ENCODE peak calls at places on chromosomes 13 and 19, in eight cellular contexts. D, R, N, I, F, L, H and K are unnamed samples.
A peak's percentile ranks its signal among the peaks of the same experiment; 100 is the strongest.

GRCh38 chr13:111559612-111560423 is 239.4 kb downstream of the TEX29 start:
- DNase-seq in R (no peak), F (no peak), N (no peak), H (no peak), I (no peak), D (no peak), L (no peak), K (no peak)

GRCh38 chr19:13100031-13100588 is 2.5 kb downstream of the LYL1 start:
- DNase-seq in I (peak; percentile 32), H (peak; percentile 60), R (no peak), F (no peak), N (no peak), D (peak; percentile 30), L (no peak), K (no peak)

GRCh38 chr13:45040173-45040572 is 50.8 kb downstream of the GPALPP1 start:
- DNase-seq in F (no peak), I (no peak), N (no peak), H (no peak), R (no peak), L (no peak), D (no peak), K (no peak)

GRCh38 chr19:17243340-17243853 is 2.3 kb downstream of the NR2F6 start:
- DNase-seq in I (no peak), D (no peak), L (no peak), F (no peak), H (no peak), N (no peak), R (no peak), K (no peak)

GRCh38 chr13:98775386-98775785 is 22.9 kb upstream of the SLC15A1 start:
- DNase-seq in F (no peak), I (no peak), D (no peak), N (no peak), H (no peak), R (no peak), L (no peak), K (no peak)

GRCh38 chr13:85163063-85163462 is 636.2 kb downstream of the SLITRK6 start:
- DNase-seq in N (no peak), F (no peak), H (no peak), L (no peak), D (no peak), R (no peak), I (no peak), K (no peak)

GRCh38 chr19:51365211-51366049 is 758 bp downstream of the ETFB start:
- DNase-seq in L (peak; percentile 30), N (peak; percentile 66), H (peak; percentile 41), F (no peak), I (peak; percentile 61), D (peak; percentile 71), R (no peak), K (peak; percentile 39)

GRCh38 chr19:38319421-38320258 is at the start of gene KCNK6:
- DNase-seq in H (peak; percentile 15), N (peak; percentile 36), D (peak; percentile 7), F (peak; percentile 46), L (peak; percentile 52), R (peak; percentile 39), I (peak; percentile 35), K (no peak)

GRCh38 chr19:13154911-13155471 is 4.8 kb downstream of the IER2 start:
- DNase-seq in R (peak; percentile 28), F (peak; percentile 54), N (no peak), I (peak; percentile 65), H (peak; percentile 69), D (peak; percentile 58), L (peak; percentile 75), K (peak; percentile 69)

GRCh38 chr13:112966776-112967175 is 2.2 kb upstream of the MCF2L start:
- DNase-seq in N (no peak), R (no peak), H (no peak), F (no peak), L (no peak), I (no peak), D (no peak), K (no peak)

GRCh38 chr19:2507109-2507508 is 31.2 kb downstream of the GADD45B start:
- DNase-seq in F (no peak), I (peak; percentile 48), H (peak; percentile 58), L (no peak), N (peak; percentile 69), D (peak; percentile 59), R (no peak), K (peak; percentile 76)

GRCh38 chr13:67792151-67792665 is 562.1 kb upstream of the PCDH9 start:
- DNase-seq in L (no peak), F (no peak), D (no peak), I (peak; percentile 2), N (no peak), R (no peak), H (no peak), K (no peak)

GRCh38 chr19:3387645-3388589 is 21.5 kb downstream of the NFIC start:
- DNase-seq in I (peak; percentile 50), N (peak; percentile 72), L (peak; percentile 78), F (peak; percentile 87), H (peak; percentile 84), R (no peak), D (peak; percentile 64), K (peak; percentile 88)

GRCh38 chr13:88979465-88980180 is 1308.5 kb downstream of the SLITRK5 start:
- DNase-seq in F (no peak), N (peak; percentile 29), H (no peak), I (peak; percentile 12), L (no peak), D (no peak), R (no peak), K (no peak)
- TF ChIP-seq CTCF in F (peak; percentile 50), N (no peak), H (no peak), I (no peak), L (no peak), D (no peak), R (no peak), K (no peak)

GRCh38 chr13:46556380-46556779 is 3.4 kb downstream of the LRCH1 start:
- DNase-seq in H (no peak), N (no peak), D (no peak), L (no peak), I (no peak), F (no peak), R (no peak), K (no peak)

GRCh38 chr13:46554971-46555370 is 2.0 kb downstream of the LRCH1 start:
- DNase-seq in N (peak; percentile 29), R (no peak), F (no peak), D (peak; percentile 22), I (peak; percentile 16), L (no peak), H (peak; percentile 33), K (no peak)

GRCh38 chr13:46553886-46554855 is 1.2 kb downstream of the LRCH1 start:
- DNase-seq in R (peak; percentile 76), D (peak; percentile 84), L (peak; percentile 63), H (peak; percentile 78), N (peak; percentile 87), I (peak; percentile 89), F (peak; percentile 69), K (peak; percentile 88)

GRCh38 chr13:46553521-46553885 is 533 bp downstream of the LRCH1 start:
- DNase-seq in N (no peak), D (no peak), I (no peak), F (no peak), H (no peak), L (peak; percentile 35), R (no peak), K (no peak)

DNA sequence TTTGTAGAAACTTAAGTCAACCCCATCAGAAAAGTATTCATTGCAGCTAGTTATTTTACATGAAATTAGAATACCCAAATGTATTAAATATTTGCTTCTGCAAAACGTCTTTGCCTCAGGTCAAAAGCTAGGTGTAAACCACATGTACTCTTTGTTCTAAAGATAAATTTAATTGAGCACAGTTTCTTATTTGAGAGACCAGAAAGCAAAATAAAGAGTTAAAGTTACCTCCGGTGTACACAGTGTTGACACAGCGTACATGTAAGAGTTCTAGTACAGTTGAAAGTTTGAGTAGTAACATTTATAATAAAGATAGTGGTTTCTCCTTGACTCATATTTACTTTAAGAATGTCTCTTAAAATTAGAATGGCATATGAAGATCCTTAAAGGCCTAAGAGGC is 2.8 kb downstream of the LRCH1 start:
- DNase-seq in L (no peak), F (no peak), N (no peak), D (no peak), R (no peak), H (no peak), I (no peak), K (no peak)
- H3K4me3 ChIP-seq in L (no peak overlapping the region), F (peak overlapping the region; percentile 98), N (no peak overlapping the region), D (no peak overlapping the region), R (peak overlapping the region; percentile 99), H (no peak overlapping the region), I (peak overlapping the region; percentile 94), K (no peak overlapping the region)

GRCh38 chr13:76667551-76667950 is 218.7 kb downstream of the KCTD12 start:
- DNase-seq in L (no peak), H (peak; percentile 77), I (peak; percentile 42), D (peak; percentile 74), F (no peak), N (peak; percentile 87), R (no peak), K (peak; percentile 50)
- TF ChIP-seq CTCF in L (peak; percentile 35), H (peak; percentile 78), I (peak; percentile 48), D (peak; percentile 51), F (peak; percentile 62), N (peak; percentile 42), R (no peak), K (peak; percentile 41)

DNA sequence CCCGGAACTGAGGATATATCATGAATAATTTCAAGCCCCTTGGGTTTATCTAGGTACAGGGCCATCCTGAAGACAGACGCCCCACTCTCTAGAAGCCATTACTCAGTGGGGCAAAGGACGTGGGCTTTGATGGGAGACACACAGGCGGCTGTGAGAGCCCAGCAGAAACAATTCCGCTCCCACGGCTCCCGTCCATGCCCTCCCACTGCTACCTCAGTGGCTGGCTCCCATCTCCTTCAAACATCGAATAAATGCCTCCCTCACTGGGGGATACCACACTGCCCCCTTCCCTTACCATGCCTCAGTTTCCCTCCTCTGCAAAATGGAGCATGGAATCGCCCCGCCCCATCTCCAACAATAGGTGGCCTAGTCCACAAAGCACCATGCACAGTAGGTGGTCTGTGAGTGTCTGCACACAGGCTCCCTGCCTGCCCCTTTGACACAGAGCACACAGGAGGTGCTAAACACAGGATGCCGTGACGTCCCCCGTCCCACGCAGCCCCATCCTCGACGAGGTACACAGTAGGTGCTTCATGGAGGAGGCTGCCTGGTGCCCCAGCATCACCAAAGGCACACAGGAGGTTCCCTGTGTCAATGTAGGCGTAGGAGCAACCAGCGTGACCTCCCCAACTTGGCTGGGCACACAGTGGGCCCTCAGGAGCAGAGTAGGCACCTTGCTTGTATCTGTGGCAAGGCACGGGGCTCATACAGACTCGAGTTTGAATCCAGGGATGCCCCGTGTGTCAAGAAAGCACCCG is 46.0 kb downstream of the PTPRS start:
- DNase-seq in D (no peak), I (no peak), F (no peak), H (no peak), L (no peak), R (no peak), N (no peak), K (no peak)
- H3K4me3 ChIP-seq in D (no peak overlapping the region), I (peak overlapping the region; percentile 79), F (peak overlapping the region; percentile 87), H (no peak overlapping the region), L (peak overlapping the region; percentile 68), R (peak overlapping the region; percentile 77), N (no peak overlapping the region), K (peak overlapping the region; percentile 80)

GRCh38 chr19:40923934-40924391 is 41.9 kb upstream of the CYP2A7 start:
- DNase-seq in N (no peak), H (no peak), I (no peak), D (no peak), F (no peak), R (no peak), L (no peak), K (no peak)
- TF ChIP-seq CTCF in N (no peak), H (no peak), I (no peak), D (no peak), F (no peak), R (no peak), L (no peak), K (no peak)

GRCh38 chr19:52988506-52988905 is 25.2 kb upstream of the ERVV-1 start:
- DNase-seq in F (no peak), N (no peak), R (no peak), I (no peak), L (no peak), H (no peak), D (no peak), K (no peak)
- H3K4me3 ChIP-seq in F (no peak overlapping the region), N (no peak overlapping the region), R (no peak overlapping the region), I (no peak overlapping the region), L (no peak overlapping the region), H (no peak overlapping the region), D (no peak overlapping the region), K (no peak overlapping the region)